ENCODE peak calls at places on chromosomes 4 and X, in four cellular contexts. One of them, this sample, is unnamed.

GRCh38 chr4:181952478-181952877 is 290.7 kb upstream of the TENM3 start:
- DNase-seq in nephron progenitor cell: no peak
- DNase-seq in PC-9: no peak
- DNase-seq in body of pancreas: peak; percentile 22
- DNase-seq in this sample: no peak

GRCh38 chr4:962231-963208 is 10.8 kb downstream of the DGKQ start:
- DNase-seq in body of pancreas: no peak
- DNase-seq in PC-9: no peak
- DNase-seq in nephron progenitor cell: no peak
- DNase-seq in this sample: no peak

GRCh38 chrX:149504226-149504914 is 736 bp downstream of the IDS start:
- DNase-seq in body of pancreas: peak; percentile 19
- DNase-seq in nephron progenitor cell: peak; percentile 23
- DNase-seq in PC-9: peak; percentile 63
- DNase-seq in this sample: peak; percentile 35

GRCh38 chr4:140654516-140654855 is 85.7 kb upstream of the UCP1 start:
- DNase-seq in PC-9: no peak
- DNase-seq in body of pancreas: no peak
- DNase-seq in nephron progenitor cell: no peak
- DNase-seq in this sample: no peak

GRCh38 chr4:137819964-137820383 is 287.7 kb upstream of the PCDH18 start:
- DNase-seq in PC-9: peak; percentile 37
- DNase-seq in body of pancreas: peak; percentile 14
- DNase-seq in nephron progenitor cell: no peak
- DNase-seq in this sample: peak; percentile 33

GRCh38 chr4:8144359-8144758 is 14.3 kb downstream of the ABLIM2 start:
- DNase-seq in PC-9: no peak
- DNase-seq in body of pancreas: peak; percentile 36
- DNase-seq in nephron progenitor cell: no peak
- DNase-seq in this sample: no peak

GRCh38 chrX:103212749-103213457 is 2.0 kb upstream of the BEX4 start:
- DNase-seq in body of pancreas: no peak
- DNase-seq in nephron progenitor cell: no peak
- DNase-seq in PC-9: no peak
- DNase-seq in this sample: no peak

GRCh38 chr4:183838987-183839712 is 66.0 kb upstream of the STOX2 start:
- DNase-seq in nephron progenitor cell: no peak
- DNase-seq in body of pancreas: no peak
- DNase-seq in PC-9: no peak
- DNase-seq in this sample: peak; percentile 10

GRCh38 chr4:1030559-1030958 is 19.1 kb downstream of the FGFRL1 start:
- DNase-seq in body of pancreas: peak; percentile 52
- DNase-seq in nephron progenitor cell: no peak
- DNase-seq in PC-9: no peak
- DNase-seq in this sample: no peak

GRCh38 chr4:2686379-2687265 is 69.5 kb downstream of the TNIP2 start:
- DNase-seq in body of pancreas: no peak
- DNase-seq in nephron progenitor cell: no peak
- DNase-seq in PC-9: no peak
- DNase-seq in this sample: no peak

GRCh38 chr4:130747842-130748241 is 1651.9 kb downstream of the C4orf33 start:
- DNase-seq in nephron progenitor cell: no peak
- DNase-seq in body of pancreas: no peak
- DNase-seq in PC-9: no peak
- DNase-seq in this sample: no peak

GRCh38 chrX:3280706-3281105 is 65.7 kb downstream of the MXRA5 start:
- DNase-seq in PC-9: no peak
- DNase-seq in nephron progenitor cell: no peak
- DNase-seq in body of pancreas: no peak
- DNase-seq in this sample: no peak

GRCh38 chrX:38973327-38973726 is 172.1 kb downstream of the MID1IP1 start:
- DNase-seq in nephron progenitor cell: no peak
- DNase-seq in PC-9: no peak
- DNase-seq in body of pancreas: no peak
- DNase-seq in this sample: no peak

GRCh38 chrX:53682885-53683555 is 3.5 kb downstream of the HUWE1 start:
- DNase-seq in body of pancreas: peak; percentile 28
- DNase-seq in PC-9: no peak
- DNase-seq in nephron progenitor cell: peak; percentile 36
- DNase-seq in this sample: peak; percentile 44

GRCh38 chrX:460823-461640 is 74.3 kb upstream of the PPP2R3B start:
- DNase-seq in body of pancreas: no peak
- DNase-seq in PC-9: no peak
- DNase-seq in nephron progenitor cell: no peak
- DNase-seq in this sample: no peak

GRCh38 chrX:103372886-103373285 is 3.5 kb upstream of the BEX3 start:
- DNase-seq in body of pancreas: no peak
- DNase-seq in PC-9: no peak
- DNase-seq in nephron progenitor cell: no peak
- DNase-seq in this sample: no peak

GRCh38 chr4:85127653-85128052 is 161.2 kb upstream of the WDFY3 start:
- DNase-seq in PC-9: no peak
- DNase-seq in body of pancreas: peak; percentile 55
- DNase-seq in nephron progenitor cell: peak; percentile 23
- DNase-seq in this sample: peak; percentile 38

GRCh38 chr4:7393491-7394183 is 41.1 kb downstream of the PSAPL1 start:
- DNase-seq in nephron progenitor cell: no peak
- DNase-seq in PC-9: no peak
- DNase-seq in body of pancreas: peak; percentile 5
- DNase-seq in this sample: peak; percentile 1

GRCh38 chr4:142815834-142816233 is 30.3 kb downstream of the INPP4B start:
- DNase-seq in nephron progenitor cell: no peak
- DNase-seq in body of pancreas: no peak
- DNase-seq in PC-9: no peak
- DNase-seq in this sample: no peak

GRCh38 chr4:27692098-27692679 is 831.5 kb downstream of the STIM2 start:
- DNase-seq in PC-9: no peak
- DNase-seq in body of pancreas: peak; percentile 11
- DNase-seq in nephron progenitor cell: peak; percentile 5
- DNase-seq in this sample: peak; percentile 12

GRCh38 chr4:132108784-132109183 is 1040.3 kb upstream of the PCDH10 start:
- DNase-seq in PC-9: no peak
- DNase-seq in body of pancreas: no peak
- DNase-seq in nephron progenitor cell: no peak
- DNase-seq in this sample: no peak

GRCh38 chrX:13250831-13251612 is 68.8 kb downstream of the ATXN3L start:
- DNase-seq in body of pancreas: no peak
- DNase-seq in nephron progenitor cell: no peak
- DNase-seq in PC-9: no peak
- DNase-seq in this sample: peak; percentile 9

GRCh38 chr4:83629945-83630684 is 94.2 kb downstream of the GPAT3 start:
- DNase-seq in body of pancreas: peak; percentile 52
- DNase-seq in PC-9: no peak
- DNase-seq in nephron progenitor cell: no peak
- DNase-seq in this sample: no peak

GRCh38 chrX:31931225-31931624 is 859.4 kb upstream of the FTHL17 start:
- DNase-seq in PC-9: peak; percentile 57
- DNase-seq in body of pancreas: no peak
- DNase-seq in nephron progenitor cell: no peak
- DNase-seq in this sample: no peak

GRCh38 chr4:78432896-78433295 is 118.7 kb upstream of the ANXA3 start:
- DNase-seq in PC-9: no peak
- DNase-seq in body of pancreas: no peak
- DNase-seq in nephron progenitor cell: no peak
- DNase-seq in this sample: no peak

GRCh38 chr4:73653695-73654106 is 33.5 kb upstream of the RASSF6 start:
- DNase-seq in PC-9: no peak
- DNase-seq in nephron progenitor cell: no peak
- DNase-seq in body of pancreas: peak; percentile 90
- DNase-seq in this sample: peak; percentile 21

GRCh38 chr4:90226734-90227133 is 99.5 kb downstream of the CCSER1 start:
- DNase-seq in nephron progenitor cell: no peak
- DNase-seq in body of pancreas: no peak
- DNase-seq in PC-9: peak; percentile 36
- DNase-seq in this sample: no peak

GRCh38 chr4:2552806-2553205 is 16.4 kb downstream of the FAM193A start:
- DNase-seq in body of pancreas: no peak
- DNase-seq in PC-9: no peak
- DNase-seq in nephron progenitor cell: no peak
- DNase-seq in this sample: no peak

GRCh38 chr4:188107931-188108843 is 1.2 kb downstream of the TRIML2 start:
- DNase-seq in nephron progenitor cell: no peak
- DNase-seq in body of pancreas: no peak
- DNase-seq in PC-9: no peak
- DNase-seq in this sample: no peak

GRCh38 chr4:56874918-56875317 is 32.8 kb upstream of the REST start:
- DNase-seq in nephron progenitor cell: no peak
- DNase-seq in body of pancreas: no peak
- DNase-seq in PC-9: no peak
- DNase-seq in this sample: no peak

GRCh38 chr4:139530833-139531427 is 25.1 kb downstream of the SETD7 start:
- DNase-seq in PC-9: no peak
- DNase-seq in body of pancreas: peak; percentile 59
- DNase-seq in nephron progenitor cell: peak; percentile 72
- DNase-seq in this sample: peak; percentile 82

GRCh38 chr4:7773401-7774187 is 166.1 kb downstream of the AFAP1 start:
- DNase-seq in body of pancreas: no peak
- DNase-seq in PC-9: no peak
- DNase-seq in nephron progenitor cell: no peak
- DNase-seq in this sample: no peak

GRCh38 chr4:189022441-189023035 is 883.3 kb downstream of the TRIML1 start:
- DNase-seq in body of pancreas: no peak
- DNase-seq in PC-9: no peak
- DNase-seq in nephron progenitor cell: no peak
- DNase-seq in this sample: no peak

GRCh38 chrX:17814557-17814956 is 46.5 kb downstream of the RAI2 start:
- DNase-seq in nephron progenitor cell: no peak
- DNase-seq in body of pancreas: no peak
- DNase-seq in PC-9: no peak
- DNase-seq in this sample: no peak

GRCh38 chr4:82613111-82613510 is 51.3 kb upstream of the TMEM150C start:
- DNase-seq in nephron progenitor cell: no peak
- DNase-seq in body of pancreas: no peak
- DNase-seq in PC-9: no peak
- DNase-seq in this sample: no peak

GRCh38 chr4:2482693-2483092 is 13.8 kb downstream of the RNF4 start:
- DNase-seq in nephron progenitor cell: no peak
- DNase-seq in PC-9: no peak
- DNase-seq in body of pancreas: peak; percentile 39
- DNase-seq in this sample: no peak

GRCh38 chr4:15779789-15780188 is 1.7 kb downstream of the CD38 start:
- DNase-seq in PC-9: no peak
- DNase-seq in body of pancreas: no peak
- DNase-seq in nephron progenitor cell: no peak
- DNase-seq in this sample: no peak

GRCh38 chr4:15778191-15778741 is at the start of gene CD38:
- DNase-seq in PC-9: no peak
- DNase-seq in body of pancreas: no peak
- DNase-seq in nephron progenitor cell: peak; percentile 47
- DNase-seq in this sample: peak; percentile 24

GRCh38 chr4:15777697-15778096 is 431 bp upstream of the CD38 start:
- DNase-seq in nephron progenitor cell: no peak
- DNase-seq in body of pancreas: no peak
- DNase-seq in PC-9: no peak
- DNase-seq in this sample: no peak

GRCh38 chr4:15778742-15779231 is 659 bp downstream of the CD38 start:
- DNase-seq in nephron progenitor cell: peak; percentile 33
- DNase-seq in body of pancreas: peak; percentile 27
- DNase-seq in PC-9: no peak
- DNase-seq in this sample: peak; percentile 7

GRCh38 chr4:15779336-15779735 is 1.2 kb downstream of the CD38 start:
- DNase-seq in nephron progenitor cell: peak; percentile 32
- DNase-seq in body of pancreas: peak; percentile 18
- DNase-seq in PC-9: no peak
- DNase-seq in this sample: peak; percentile 30
- TF ChIP-seq CTCF in nephron progenitor cell: no peak
- TF ChIP-seq CTCF in body of pancreas: no peak
- TF ChIP-seq CTCF in PC-9: no peak
- TF ChIP-seq CTCF in this sample: no peak

GRCh38 chrX:56233682-56234081 is 1.5 kb downstream of the KLF8 start:
- DNase-seq in PC-9: peak; percentile 82
- DNase-seq in nephron progenitor cell: peak; percentile 6
- DNase-seq in body of pancreas: peak; percentile 41
- DNase-seq in this sample: peak; percentile 13
- TF ChIP-seq CTCF in PC-9: no peak
- TF ChIP-seq CTCF in nephron progenitor cell: no peak
- TF ChIP-seq CTCF in body of pancreas: no peak
- TF ChIP-seq CTCF in this sample: no peak

GRCh38 chr4:37389369-37389765 is 144.8 kb downstream of the NWD2 start:
- DNase-seq in nephron progenitor cell: no peak
- DNase-seq in body of pancreas: no peak
- DNase-seq in PC-9: no peak
- DNase-seq in this sample: no peak

GRCh38 chr4:37388672-37389368 is 144.3 kb downstream of the NWD2 start:
- DNase-seq in nephron progenitor cell: no peak
- DNase-seq in body of pancreas: no peak
- DNase-seq in PC-9: no peak
- DNase-seq in this sample: no peak

GRCh38 chr4:37385424-37385823 is 140.9 kb downstream of the NWD2 start:
- DNase-seq in body of pancreas: no peak
- DNase-seq in PC-9: no peak
- DNase-seq in nephron progenitor cell: no peak
- DNase-seq in this sample: no peak

GRCh38 chr4:37381040-37381668 is 136.6 kb downstream of the NWD2 start:
- DNase-seq in body of pancreas: no peak
- DNase-seq in nephron progenitor cell: no peak
- DNase-seq in PC-9: no peak
- DNase-seq in this sample: no peak

GRCh38 chr4:37383579-37384229 is 139.2 kb downstream of the NWD2 start:
- DNase-seq in body of pancreas: peak; percentile 25
- DNase-seq in nephron progenitor cell: peak; percentile 37
- DNase-seq in PC-9: no peak
- DNase-seq in this sample: peak; percentile 52
- TF ChIP-seq CTCF in body of pancreas: peak; percentile 66
- TF ChIP-seq CTCF in nephron progenitor cell: peak; percentile 66
- TF ChIP-seq CTCF in PC-9: peak; percentile 74
- TF ChIP-seq CTCF in this sample: peak; percentile 77

DNA sequence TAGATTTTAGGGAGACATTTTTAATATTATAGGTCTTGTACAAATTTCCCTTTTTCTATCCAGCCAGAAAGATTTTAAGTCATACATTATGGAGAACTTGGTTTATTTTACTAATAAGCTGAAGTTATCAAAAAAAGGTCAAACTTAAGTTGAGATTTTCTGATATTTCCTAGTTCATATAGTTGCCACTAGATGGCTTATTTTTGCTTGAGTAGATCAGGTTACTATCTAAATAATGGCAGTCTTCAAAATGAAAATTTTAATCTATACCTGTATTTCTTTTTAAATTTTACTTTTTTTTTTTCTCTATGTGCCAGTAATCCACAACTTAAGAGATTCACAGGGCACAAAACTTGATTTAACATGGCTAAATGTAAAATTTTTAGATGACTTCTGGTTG is 52.3 kb downstream of the USP9X start:
- DNase-seq in nephron progenitor cell: no peak
- DNase-seq in body of pancreas: no peak
- DNase-seq in PC-9: no peak
- DNase-seq in this sample: no peak
- TF ChIP-seq CTCF in nephron progenitor cell: peak; percentile 45
- TF ChIP-seq CTCF in body of pancreas: peak; percentile 14
- TF ChIP-seq CTCF in PC-9: peak; percentile 46
- TF ChIP-seq CTCF in this sample: peak; percentile 52

GRCh38 chr4:123997116-123997515 is 600.5 kb downstream of the SPRY1 start:
- DNase-seq in body of pancreas: no peak
- DNase-seq in nephron progenitor cell: no peak
- DNase-seq in PC-9: peak; percentile 39
- DNase-seq in this sample: no peak
- TF ChIP-seq CTCF in body of pancreas: no peak
- TF ChIP-seq CTCF in nephron progenitor cell: no peak
- TF ChIP-seq CTCF in PC-9: peak; percentile 21
- TF ChIP-seq CTCF in this sample: no peak

GRCh38 chr4:121050251-121050650 is 22.1 kb downstream of the NDNF start:
- DNase-seq in PC-9: no peak
- DNase-seq in nephron progenitor cell: no peak
- DNase-seq in body of pancreas: no peak
- DNase-seq in this sample: no peak
- TF ChIP-seq CTCF in PC-9: no peak
- TF ChIP-seq CTCF in nephron progenitor cell: peak; percentile 26
- TF ChIP-seq CTCF in body of pancreas: peak; percentile 5
- TF ChIP-seq CTCF in this sample: peak; percentile 59

This sample was measured in endothelial cell.